ENCODE peak calls at places on chromosomes 16 and 17, in four cellular contexts. Y is psoas muscle, F is adrenal gland, H is AG09309. G is an unnamed sample.
A peak's percentile ranks its signal among the peaks of the same experiment; 100 is the strongest.

GRCh38 chr17:19418312-19418992 is 7.4 kb downstream of the RNF112 start:
- DNase-seq in Y (peak; percentile 37), F (no peak), H (peak; percentile 23), G (no peak)

GRCh38 chr17:77914440-77915254 is 43.9 kb upstream of the TNRC6C start:
- DNase-seq in Y (no peak), F (no peak), H (no peak), G (no peak)

GRCh38 chr16:14513389-14514107 is 116.5 kb downstream of the PARN start:
- DNase-seq in Y (no peak), F (no peak), H (no peak), G (no peak)

GRCh38 chr17:10837987-10838386 is at the start of gene PIRT:
- DNase-seq in Y (no peak), F (no peak), H (no peak), G (no peak)

GRCh38 chr16:56885446-56886162 is 20.6 kb downstream of the SLC12A3 start:
- DNase-seq in Y (no peak), F (no peak), H (no peak), G (no peak)

GRCh38 chr17:73802314-73802713 is 158.1 kb upstream of the SDK2 start:
- DNase-seq in Y (no peak), F (no peak), H (no peak), G (no peak)

GRCh38 chr17:51056813-51057510 is 63.7 kb downstream of the SPAG9 start:
- DNase-seq in Y (peak; percentile 24), F (peak; percentile 77), H (peak; percentile 94), G (peak; percentile 20)

GRCh38 chr16:88705076-88705684 is 1.0 kb downstream of the RNF166 start:
- DNase-seq in Y (no peak), F (peak; percentile 51), H (no peak), G (no peak)

GRCh38 chr17:73391331-73392265 is 79.8 kb upstream of the CDC42EP4 start:
- DNase-seq in Y (no peak), F (no peak), H (no peak), G (no peak)

GRCh38 chr16:88941933-88942909 is 34.8 kb downstream of the CBFA2T3 start:
- DNase-seq in Y (peak; percentile 55), F (no peak), H (no peak), G (peak; percentile 78)

GRCh38 chr17:3843935-3844516 is 2.0 kb downstream of the NCBP3 start:
- DNase-seq in Y (no peak), F (no peak), H (no peak), G (peak; percentile 36)

GRCh38 chr17:55770220-55770870 is 19.5 kb downstream of the PCTP start:
- DNase-seq in Y (no peak), F (no peak), H (peak; percentile 42), G (peak; percentile 14)

GRCh38 chr17:15941781-15942180 is 3.1 kb upstream of the ADORA2B start:
- DNase-seq in Y (no peak), F (no peak), H (no peak), G (no peak)

DNA sequence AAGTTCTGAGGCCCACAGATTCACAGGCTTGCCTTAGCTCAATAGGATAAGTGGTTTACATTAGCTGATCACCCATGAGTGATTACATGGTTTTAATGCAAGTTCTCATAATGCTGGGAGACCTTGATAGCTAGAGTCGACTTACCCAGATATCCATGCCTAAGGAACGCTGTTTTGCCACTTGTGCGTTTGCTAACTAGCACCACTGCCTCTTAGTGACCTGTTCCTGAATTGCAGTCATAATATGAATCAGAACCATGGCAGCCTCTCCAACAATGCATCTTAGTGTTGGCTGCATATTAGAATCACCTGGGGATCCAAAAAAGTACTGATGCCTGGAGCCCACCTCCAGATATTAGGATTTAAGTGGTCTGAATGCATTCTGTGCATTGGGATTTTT is 251.1 kb upstream of the CDH5 start:
- DNase-seq in Y (no peak), F (no peak), H (no peak), G (no peak)
- TF ChIP-seq CTCF in Y (no peak), F (no peak), H (no peak), G (no peak)

GRCh38 chr16:2226918-2227317 is 3.5 kb downstream of the E4F1 start:
- DNase-seq in Y (no peak), F (no peak), H (no peak), G (no peak)

GRCh38 chr16:2229091-2229490 is 5.7 kb downstream of the E4F1 start:
- DNase-seq in Y (no peak), F (no peak), H (no peak), G (no peak)

GRCh38 chr16:2226245-2226793 is 2.9 kb downstream of the E4F1 start:
- DNase-seq in Y (no peak), F (peak; percentile 37), H (no peak), G (no peak)

GRCh38 chr16:2229602-2230250 is 6.3 kb downstream of the E4F1 start:
- DNase-seq in Y (no peak), F (no peak), H (no peak), G (no peak)

GRCh38 chr16:2228161-2228824 is 4.9 kb downstream of the E4F1 start:
- DNase-seq in Y (no peak), F (no peak), H (no peak), G (no peak)
- TF ChIP-seq CTCF in Y (no peak), F (no peak), H (no peak), G (no peak)

GRCh38 chr16:85564277-85565051 is 48.7 kb upstream of the GSE1 start:
- DNase-seq in Y (peak; percentile 63), F (no peak), H (no peak), G (no peak)
- TF ChIP-seq CTCF in Y (peak; percentile 80), F (peak; percentile 17), H (peak; percentile 59), G (peak; percentile 45)

DNA sequence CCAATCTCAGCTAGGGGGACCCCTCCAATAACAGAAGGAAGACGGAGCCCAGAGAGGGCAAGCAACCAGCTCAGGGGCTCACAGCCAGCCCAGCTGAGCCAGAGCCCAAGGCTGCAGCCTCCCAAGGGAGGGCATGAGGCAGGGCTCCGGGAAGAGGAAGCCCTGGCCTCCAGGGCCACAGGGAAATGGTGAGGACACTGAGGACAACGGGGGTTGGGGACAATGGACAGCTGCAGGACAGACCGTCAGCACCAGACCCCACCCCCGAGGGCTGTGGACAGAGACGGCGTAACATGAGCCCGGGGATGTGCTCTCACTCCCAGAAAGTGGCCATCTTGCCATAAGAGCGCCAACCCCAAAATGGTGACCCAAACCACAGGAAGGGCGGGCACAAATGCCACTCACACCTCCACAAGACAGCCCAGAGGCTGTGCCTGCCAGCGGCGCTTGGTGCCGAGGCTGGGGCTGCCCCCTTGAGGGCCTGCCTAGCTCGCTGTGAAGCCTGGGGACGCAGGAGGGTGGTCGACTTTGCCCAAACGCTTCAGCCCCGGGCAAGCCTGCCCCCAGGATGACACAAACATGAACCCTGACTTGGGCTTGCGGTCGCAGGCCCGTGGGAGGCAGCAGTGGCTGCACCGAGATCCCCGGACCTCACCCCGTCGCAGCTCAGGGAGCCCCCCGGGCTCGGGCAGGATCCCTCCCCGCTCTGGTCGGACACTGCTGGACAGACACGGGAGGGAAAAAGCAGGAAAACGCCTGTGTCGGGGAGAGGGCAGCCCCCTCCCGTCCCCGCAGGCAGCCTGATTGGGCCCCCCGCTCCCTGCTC is 10.5 kb downstream of the PIMREG start:
- DNase-seq in Y (no peak), F (no peak), H (no peak), G (peak; percentile 40)
- TF ChIP-seq CTCF in Y (no peak), F (no peak), H (no peak), G (no peak)

GRCh38 chr16:24761526-24761925 is 32.1 kb downstream of the TNRC6A start:
- DNase-seq in Y (no peak), F (peak; percentile 29), H (no peak), G (no peak)

GRCh38 chr16:24769806-24770205 is 40.4 kb downstream of the TNRC6A start:
- DNase-seq in Y (no peak), F (no peak), H (peak; percentile 28), G (no peak)

GRCh38 chr16:24758986-24759385 is 29.5 kb downstream of the TNRC6A start:
- DNase-seq in Y (no peak), F (no peak), H (no peak), G (no peak)

GRCh38 chr16:24766057-24766456 is 36.6 kb downstream of the TNRC6A start:
- DNase-seq in Y (no peak), F (no peak), H (no peak), G (no peak)

GRCh38 chr16:24764916-24765315 is 35.5 kb downstream of the TNRC6A start:
- DNase-seq in Y (no peak), F (no peak), H (no peak), G (no peak)
- TF ChIP-seq CTCF in Y (no peak), F (no peak), H (no peak), G (no peak)

G was measured in nephron progenitor cell.